ENCODE peak calls at places on chromosomes 13 and 19, in four cellular contexts. F is NCI-H226; G is activated naive CD4-positive, alpha-beta T cell; A is H54. J is an unnamed sample.

GRCh38 chr13:75635101-75635620 is 969 bp upstream of the LMO7 start:
- DNase-seq in G (no peak), F (no peak), A (no peak), J (no peak)

GRCh38 chr19:34731019-34731829 is 2.8 kb upstream of the ZNF181 start:
- DNase-seq in A (no peak), G (no peak), F (no peak), J (peak; percentile 41)

GRCh38 chr19:51798958-51799310 is 4.0 kb downstream of the FPR3 start:
- DNase-seq in A (no peak), F (no peak), G (no peak), J (peak; percentile 70)

GRCh38 chr13:95800455-95800854 is 123.5 kb downstream of the DNAJC3 start:
- DNase-seq in G (no peak), F (no peak), A (no peak), J (no peak)

GRCh38 chr19:40594657-40595077 is 6.5 kb upstream of the LTBP4 start:
- DNase-seq in G (no peak), A (peak; percentile 92), F (peak; percentile 49), J (no peak)

GRCh38 chr19:7860902-7861618 is 13.1 kb downstream of the PRR36 start:
- DNase-seq in F (no peak), A (no peak), G (no peak), J (no peak)

GRCh38 chr13:108915634-108916497 is 286.5 kb downstream of the MYO16 start:
- DNase-seq in A (peak; percentile 84), F (peak; percentile 93), G (peak; percentile 46), J (peak; percentile 73)

GRCh38 chr13:41827507-41828213 is 133.2 kb downstream of the VWA8 start:
- DNase-seq in A (peak; percentile 7), G (no peak), F (peak; percentile 87), J (no peak)

GRCh38 chr19:41776700-41777099 is 19.7 kb upstream of the CEACAM3 start:
- DNase-seq in A (no peak), F (no peak), G (no peak), J (no peak)

GRCh38 chr13:44368062-44368591 is 5.5 kb upstream of the SERP2 start:
- DNase-seq in F (no peak), A (no peak), G (no peak), J (no peak)

GRCh38 chr13:22871248-22871647 is 309.5 kb upstream of the SGCG start:
- DNase-seq in A (no peak), F (no peak), G (no peak), J (no peak)

GRCh38 chr13:104024416-104025170 is 958.4 kb upstream of the SLC10A2 start:
- DNase-seq in G (no peak), A (no peak), F (peak; percentile 45), J (no peak)

GRCh38 chr13:82136880-82137279 is 1745.4 kb downstream of the SLITRK1 start:
- DNase-seq in F (no peak), G (no peak), A (no peak), J (no peak)

GRCh38 chr13:73625562-73626339 is 508.5 kb downstream of the KLF12 start:
- DNase-seq in G (no peak), F (no peak), A (no peak), J (no peak)

GRCh38 chr19:41604831-41605230 is 22.0 kb downstream of the CEACAM4 start:
- DNase-seq in F (no peak), A (no peak), G (no peak), J (no peak)